ENCODE peak calls at places on chromosomes 12 and 14, in eight cellular contexts. Q, C, M, G, Z, E, I and Y are unnamed samples.

GRCh38 chr14:61512508-61512907 is 182.8 kb upstream of the HIF1A start:
- DNase-seq in Q (no peak), C (no peak), M (no peak), G (peak), Z (no peak), E (no peak), I (no peak), Y (peak)

GRCh38 chr14:75310295-75311059 is 31.8 kb downstream of the FOS start:
- DNase-seq in Q (peak), C (peak), M (peak), G (peak), Z (peak), E (no peak), I (peak), Y (peak)

GRCh38 chr12:76444408-76444984 is 96.3 kb upstream of the BBS10 start:
- DNase-seq in Q (no peak), C (no peak), M (no peak), G (peak), Z (no peak), E (no peak), I (no peak), Y (no peak)

GRCh38 chr12:107779077-107779840 is 4.8 kb downstream of the ASCL4 start:
- DNase-seq in Q (no peak), C (no peak), M (no peak), G (no peak), Z (no peak), E (no peak), I (no peak), Y (no peak)

GRCh38 chr12:123043536-123044001 is 63.1 kb downstream of the ARL6IP4 start:
- DNase-seq in Q (peak), C (peak), M (peak), G (peak), Z (peak), E (peak), I (peak), Y (peak)

GRCh38 chr12:26125451-26126339 is 858 bp upstream of the BHLHE41 start:
- DNase-seq in Q (peak), C (peak), M (peak), G (peak), Z (no peak), E (no peak), I (peak), Y (peak)

GRCh38 chr12:124968656-124969055 is 20.3 kb downstream of the DHX37 start:
- DNase-seq in Q (no peak), C (no peak), M (no peak), G (no peak), Z (no peak), E (no peak), I (no peak), Y (no peak)

GRCh38 chr14:55446127-55446736 is 5.8 kb upstream of the TBPL2 start:
- DNase-seq in Q (peak), C (no peak), M (no peak), G (peak), Z (peak), E (peak), I (peak), Y (peak)

GRCh38 chr14:101457177-101457935 is 103.9 kb upstream of the DIO3 start:
- DNase-seq in Q (no peak), C (no peak), M (peak), G (no peak), Z (no peak), E (no peak), I (no peak), Y (no peak)

GRCh38 chr12:80186727-80187217 is 87.4 kb downstream of the OTOGL start:
- DNase-seq in Q (peak), C (no peak), M (no peak), G (peak), Z (peak), E (no peak), I (peak), Y (peak)

GRCh38 chr12:69553626-69554248 is 31.5 kb upstream of the CCT2 start:
- DNase-seq in Q (no peak), C (no peak), M (no peak), G (peak), Z (no peak), E (no peak), I (no peak), Y (peak)

GRCh38 chr12:2737656-2738241 is 57.0 kb upstream of the FKBP4 start:
- DNase-seq in Q (no peak), C (no peak), M (no peak), G (no peak), Z (no peak), E (no peak), I (no peak), Y (no peak)

GRCh38 chr12:132270969-132271754 is 58.2 kb downstream of the GALNT9 start:
- DNase-seq in Q (no peak), C (no peak), M (no peak), G (no peak), Z (no peak), E (no peak), I (no peak), Y (no peak)

GRCh38 chr14:83689265-83689664 is 1840.7 kb upstream of the FLRT2 start:
- DNase-seq in Q (no peak), C (no peak), M (no peak), G (no peak), Z (no peak), E (no peak), I (no peak), Y (no peak)

GRCh38 chr12:82438356-82438755 is 80.0 kb downstream of the METTL25 start:
- DNase-seq in Q (no peak), C (no peak), M (no peak), G (no peak), Z (no peak), E (no peak), I (no peak), Y (peak)

DNA sequence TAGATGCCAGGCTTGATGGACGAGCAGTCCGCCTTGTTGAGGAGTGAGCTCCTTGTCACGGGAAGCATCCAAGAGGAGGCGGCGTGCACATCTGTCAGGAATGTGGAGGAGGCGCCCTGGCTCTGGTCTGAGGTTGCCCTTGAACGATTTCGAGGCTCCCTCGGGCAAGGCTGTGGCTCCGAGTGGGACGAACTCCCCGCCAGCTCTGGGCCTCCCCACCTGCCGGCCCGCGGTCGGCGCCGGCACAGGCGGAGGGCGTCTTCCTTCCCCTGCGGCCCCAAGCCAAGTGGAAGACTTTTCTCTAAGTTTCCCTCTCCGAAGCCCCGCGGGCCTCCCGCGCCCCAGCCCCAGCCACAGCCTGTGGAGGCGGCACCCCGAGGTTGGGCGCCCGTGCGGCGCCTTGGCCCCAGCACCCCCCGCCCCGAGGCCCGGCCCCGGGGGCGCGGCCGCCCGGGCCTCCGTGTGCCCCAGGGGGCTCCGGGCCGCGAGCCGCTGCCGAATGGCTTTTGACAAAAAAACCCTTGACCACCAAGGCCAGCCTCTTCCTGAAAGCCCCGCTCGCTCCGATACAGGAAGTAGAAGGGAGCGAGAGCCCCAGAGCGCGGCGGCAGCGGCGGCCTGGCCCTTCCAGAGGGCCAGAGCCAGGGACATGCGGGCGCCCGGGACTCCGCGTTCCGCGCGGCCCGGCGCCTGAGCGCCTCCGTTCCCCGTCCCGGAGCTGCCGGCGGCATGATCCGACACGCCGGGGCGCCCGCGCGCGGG is at the start of gene RIN3:
- DNase-seq in Q (peak), C (peak), M (peak), G (peak), Z (peak), E (no peak), I (peak), Y (peak)
- H3K27ac ChIP-seq in Q (peak), C (peak), M (peak), G (peak), Z (peak), E (peak), I (peak), Y (peak)

GRCh38 chr12:19689801-19690472 is 250.6 kb downstream of the AEBP2 start:
- DNase-seq in Q (no peak), C (no peak), M (no peak), G (no peak), Z (no peak), E (no peak), I (no peak), Y (no peak)
- H3K27ac ChIP-seq in Q (no peak), C (no peak), M (no peak), G (no peak), Z (no peak), E (no peak), I (no peak), Y (no peak)

DNA sequence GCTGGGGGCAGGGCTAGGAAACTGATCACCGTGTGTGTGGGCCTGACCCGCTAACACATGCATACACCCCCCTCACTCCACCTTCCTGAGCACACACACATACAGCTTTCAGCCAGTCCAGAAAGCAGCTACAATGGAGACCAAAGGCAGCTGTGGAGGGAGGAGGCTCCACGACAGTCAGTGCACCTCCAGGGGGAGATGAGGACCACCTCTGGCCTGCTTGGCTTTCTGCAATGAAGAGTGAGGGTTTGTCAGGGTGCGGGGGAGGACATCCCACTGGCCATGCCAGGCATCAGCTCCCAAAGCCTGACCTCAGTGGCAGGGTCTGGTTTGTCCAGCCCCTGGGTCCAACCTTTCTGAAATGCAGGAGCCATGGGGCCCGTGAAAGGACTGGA is 35.2 kb downstream of the SLC6A12 start:
- DNase-seq in Q (no peak), C (no peak), M (no peak), G (no peak), Z (no peak), E (no peak), I (no peak), Y (no peak)
- H3K27ac ChIP-seq in Q (no peak), C (peak), M (no peak), G (no peak), Z (no peak), E (no peak), I (no peak), Y (no peak)

GRCh38 chr14:104194016-104194415 is 55.6 kb downstream of the KIF26A start:
- DNase-seq in Q (no peak), C (no peak), M (no peak), G (no peak), Z (no peak), E (no peak), I (no peak), Y (no peak)
- H3K27ac ChIP-seq in Q (no peak), C (no peak), M (no peak), G (no peak), Z (no peak), E (no peak), I (no peak), Y (no peak)

GRCh38 chr12:116310082-116310481 is 32.6 kb upstream of the MED13L start:
- DNase-seq in Q (no peak), C (no peak), M (no peak), G (no peak), Z (no peak), E (no peak), I (no peak), Y (no peak)
- H3K27ac ChIP-seq in Q (no peak), C (no peak), M (no peak), G (no peak), Z (no peak), E (no peak), I (no peak), Y (no peak)

GRCh38 chr14:58408681-58409080 is 13.0 kb downstream of the TOMM20L start:
- DNase-seq in Q (no peak), C (no peak), M (no peak), G (no peak), Z (no peak), E (no peak), I (no peak), Y (no peak)
- H3K27ac ChIP-seq in Q (no peak), C (no peak), M (no peak), G (no peak), Z (no peak), E (no peak), I (no peak), Y (no peak)